ENCODE peak calls at places on chromosomes 11 and 22, in five cellular contexts. I, X, T, N and A are unnamed samples.

GRCh38 chr11:112297248-112297866 is 36.7 kb upstream of the PLET1 start:
- DNase-seq in I (no peak), X (no peak), T (no peak), N (no peak), A (no peak)

GRCh38 chr11:129230006-129230405 is 37.9 kb upstream of the ARHGAP32 start:
- DNase-seq in I (no peak), X (no peak), T (no peak), N (peak), A (no peak)

GRCh38 chr11:102318469-102318868 is 1.2 kb downstream of the BIRC3 start:
- DNase-seq in I (no peak), X (peak), T (no peak), N (no peak), A (no peak)

GRCh38 chr22:25404923-25405853 is 159.3 kb upstream of the GRK3 start:
- DNase-seq in I (no peak), X (peak), T (no peak), N (peak), A (no peak)

GRCh38 chr11:128776088-128776433 is 82.2 kb downstream of the FLI1 start:
- DNase-seq in I (no peak), X (no peak), T (no peak), N (no peak), A (no peak)

GRCh38 chr11:75577198-75577597 is 15.1 kb downstream of the SERPINH1 start:
- DNase-seq in I (no peak), X (peak), T (no peak), N (peak), A (no peak)

GRCh38 chr22:38230108-38230825 is 28.5 kb downstream of the MAFF start:
- DNase-seq in I (no peak), X (peak), T (no peak), N (peak), A (no peak)

GRCh38 chr11:2156416-2157182 is 4.4 kb downstream of the INS start:
- DNase-seq in I (peak), X (peak), T (no peak), N (peak), A (peak)

GRCh38 chr11:20275987-20276660 is 87.4 kb upstream of the HTATIP2 start:
- DNase-seq in I (no peak), X (no peak), T (no peak), N (no peak), A (no peak)

DNA sequence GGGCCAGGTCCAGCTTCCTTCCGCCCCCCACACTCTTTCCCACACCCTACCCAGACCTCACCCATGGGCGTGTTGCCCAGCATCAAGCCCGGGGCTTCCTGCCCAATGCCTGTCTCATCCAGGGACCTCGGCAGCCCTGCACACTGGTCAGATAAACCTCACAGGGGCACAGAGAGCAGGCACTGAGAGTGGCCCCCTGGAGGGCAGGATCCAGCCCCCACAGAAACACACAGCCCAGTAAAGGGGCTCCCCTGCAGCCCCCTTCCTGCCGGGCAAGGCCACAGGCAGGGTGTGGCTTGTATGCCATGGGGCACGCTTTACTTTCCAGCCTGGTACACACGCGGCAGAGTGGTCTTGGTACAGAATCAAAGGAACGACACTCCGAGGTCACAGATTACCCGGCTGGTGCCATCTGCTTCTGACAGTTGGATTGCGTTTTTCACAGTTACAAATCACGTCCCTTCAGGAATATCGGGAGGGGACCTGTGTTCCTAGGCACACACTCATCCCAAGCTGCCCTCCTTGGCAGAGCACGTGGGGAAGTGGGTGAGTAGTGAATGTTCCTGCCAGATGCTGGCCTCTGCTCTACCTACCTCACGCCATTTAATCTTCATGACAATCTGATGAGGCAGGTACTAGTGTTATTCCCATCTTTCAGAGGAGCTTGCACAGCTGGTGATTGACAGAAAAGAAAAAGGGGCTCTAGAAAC is 20.0 kb upstream of the CD5 start:
- DNase-seq in I (no peak), X (no peak), T (no peak), N (no peak), A (no peak)
- TF ChIP-seq CTCF in I (no peak), X (no peak), T (no peak), N (no peak), A (no peak)

GRCh38 chr11:63567044-63567840 is 4.1 kb upstream of the PLAAT2 start:
- DNase-seq in I (no peak), X (no peak), T (peak), N (peak), A (no peak)

GRCh38 chr11:63574856-63575602 is 11.8 kb upstream of the PLAAT2 start:
- DNase-seq in I (no peak), X (no peak), T (no peak), N (peak), A (peak)

GRCh38 chr11:63569570-63569969 is 6.4 kb upstream of the PLAAT2 start:
- DNase-seq in I (no peak), X (no peak), T (no peak), N (no peak), A (peak)

GRCh38 chr11:63573881-63574855 is 11.0 kb upstream of the PLAAT2 start:
- DNase-seq in I (no peak), X (peak), T (no peak), N (peak), A (peak)

DNA sequence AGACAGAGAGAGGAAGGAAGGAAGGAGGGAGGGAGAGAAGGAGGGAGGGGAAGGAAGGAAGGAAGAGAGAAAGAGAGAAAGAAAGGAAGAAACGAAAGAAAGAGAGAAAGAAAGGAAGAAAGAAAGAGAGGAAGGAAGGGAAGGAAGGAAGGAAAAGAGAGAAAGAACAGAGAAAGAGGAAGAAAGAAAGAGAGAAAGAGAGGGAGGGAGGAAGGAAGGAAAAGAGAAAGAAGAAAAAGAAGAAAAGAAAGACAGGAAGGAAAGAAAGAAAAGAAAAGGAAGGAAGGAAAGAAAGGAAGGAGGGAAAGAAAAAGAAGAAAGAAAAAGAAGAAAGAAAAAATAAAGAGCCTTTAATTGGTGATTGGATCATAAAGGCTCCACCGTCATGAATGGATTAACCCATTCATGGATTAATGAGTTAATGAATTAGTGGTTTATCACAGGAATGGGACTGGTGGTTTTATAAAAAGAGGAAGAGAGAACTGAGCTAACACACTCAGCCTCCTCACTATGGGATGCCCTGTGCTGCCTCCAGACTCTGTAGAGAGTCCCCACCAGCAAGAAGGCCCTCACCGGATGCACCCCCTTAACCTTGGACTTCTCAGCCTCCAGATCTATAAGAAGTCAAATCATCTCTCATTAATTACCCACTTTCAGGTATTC is 9.0 kb upstream of the PLAAT2 start:
- DNase-seq in I (no peak), X (no peak), T (no peak), N (no peak), A (peak)
- TF ChIP-seq CTCF in I (no peak), X (no peak), T (no peak), N (no peak), A (no peak)

GRCh38 chr11:61866958-61867343 is 24.4 kb downstream of the FADS3 start:
- DNase-seq in I (no peak), X (no peak), T (no peak), N (no peak), A (no peak)
- TF ChIP-seq CTCF in I (no peak), X (no peak), T (no peak), N (no peak), A (no peak)

GRCh38 chr11:118289411-118289810 is 15.1 kb upstream of the CD3E start:
- DNase-seq in I (no peak), X (no peak), T (no peak), N (no peak), A (no peak)

GRCh38 chr11:118294053-118294452 is 10.5 kb upstream of the CD3E start:
- DNase-seq in I (no peak), X (no peak), T (no peak), N (no peak), A (no peak)

GRCh38 chr11:118291453-118291852 is 13.1 kb upstream of the CD3E start:
- DNase-seq in I (no peak), X (no peak), T (no peak), N (peak), A (no peak)

GRCh38 chr11:118287006-118287405 is 17.5 kb upstream of the CD3E start:
- DNase-seq in I (no peak), X (no peak), T (no peak), N (no peak), A (no peak)

GRCh38 chr11:118290923-118291322 is 13.6 kb upstream of the CD3E start:
- DNase-seq in I (no peak), X (peak), T (peak), N (peak), A (no peak)
- TF ChIP-seq CTCF in I (peak), X (peak), T (peak), N (peak), A (no peak)

GRCh38 chr11:46896719-46897406 is 21.5 kb downstream of the LRP4 start:
- DNase-seq in I (no peak), X (no peak), T (peak), N (peak), A (no peak)
- TF ChIP-seq CTCF in I (peak), X (no peak), T (peak), N (peak), A (peak)